ENCODE peak calls at places on chromosome 9, in five cellular contexts. G, B, U, F and H are unnamed samples.

GRCh38 chr9:20319641-20320337 is 302.5 kb downstream of the MLLT3 start:
- DNase-seq in G (no peak), B (no peak), U (peak), F (peak), H (no peak)

GRCh38 chr9:18473551-18474279 is at the start of gene ADAMTSL1:
- DNase-seq in B (peak), G (no peak), U (peak), F (peak), H (no peak)

GRCh38 chr9:108762348-108763055 is 93.3 kb downstream of the ACTL7B start:
- DNase-seq in B (no peak), U (no peak), G (no peak), F (peak), H (no peak)

GRCh38 chr9:96392263-96392662 is 8.8 kb upstream of the SLC35D2 start:
- DNase-seq in U (no peak), B (no peak), F (no peak), G (no peak), H (no peak)

GRCh38 chr9:110650261-110650660 is 18.3 kb upstream of the MUSK start:
- DNase-seq in B (no peak), F (peak), G (no peak), U (peak), H (no peak)

GRCh38 chr9:134635431-134636141 is 6.0 kb upstream of the COL5A1 start:
- DNase-seq in G (peak), F (no peak), U (no peak), B (peak), H (no peak)

GRCh38 chr9:91073811-91074771 is 272.5 kb downstream of the SYK start:
- DNase-seq in U (no peak), B (no peak), G (no peak), F (no peak), H (no peak)

GRCh38 chr9:131552030-131552429 is 6.7 kb downstream of the PRRT1B start:
- DNase-seq in B (no peak), F (no peak), U (no peak), G (no peak), H (no peak)

GRCh38 chr9:38376266-38376665 is 16.2 kb upstream of the ALDH1B1 start:
- DNase-seq in U (no peak), B (no peak), G (no peak), F (no peak), H (no peak)

GRCh38 chr9:79858509-79858908 is 286.7 kb downstream of the TLE4 start:
- DNase-seq in B (no peak), G (no peak), F (peak), U (peak), H (peak)

GRCh38 chr9:133783331-133783731 is 45.2 kb upstream of the SARDH start:
- DNase-seq in U (no peak), F (no peak), B (no peak), G (no peak), H (no peak)

GRCh38 chr9:87259543-87259942 is 238.1 kb upstream of the DAPK1 start:
- DNase-seq in B (no peak), F (peak), U (peak), G (no peak), H (peak)

GRCh38 chr9:113483676-113484257 is 20.2 kb downstream of the RGS3 start:
- DNase-seq in B (no peak), U (no peak), F (no peak), G (no peak), H (no peak)

GRCh38 chr9:72579190-72579589 is 57.8 kb downstream of the TMC1 start:
- DNase-seq in G (peak), B (no peak), F (peak), U (peak), H (no peak)

GRCh38 chr9:121557581-121558422 is 58.2 kb upstream of the GGTA1 start:
- DNase-seq in F (peak), U (peak), G (no peak), B (peak), H (peak)

GRCh38 chr9:122226142-122226757 is 2.5 kb downstream of the LHX6 start:
- DNase-seq in F (no peak), U (no peak), G (no peak), B (no peak), H (peak)

GRCh38 chr9:94782367-94783120 is 56.0 kb downstream of the AOPEP start:
- DNase-seq in U (no peak), B (no peak), F (peak), G (no peak), H (no peak)

GRCh38 chr9:79189511-79189924 is 382.2 kb upstream of the TLE4 start:
- DNase-seq in U (peak), B (no peak), F (peak), G (no peak), H (no peak)

GRCh38 chr9:80797427-80797825 is 891.9 kb downstream of the TLE1 start:
- DNase-seq in U (no peak), B (no peak), G (no peak), F (no peak), H (no peak)

GRCh38 chr9:121483049-121483448 is 16.6 kb downstream of the GGTA1 start:
- DNase-seq in U (peak), G (no peak), F (peak), B (no peak), H (no peak)

GRCh38 chr9:97986466-97986865 is 3.3 kb downstream of the ANP32B start:
- DNase-seq in U (no peak), G (no peak), B (no peak), F (no peak), H (no peak)

GRCh38 chr9:128809831-128810230 is 8.5 kb upstream of the ENDOG start:
- DNase-seq in B (no peak), U (no peak), F (no peak), G (no peak), H (no peak)
- TF ChIP-seq CTCF in B (no peak), U (peak), F (no peak), G (no peak), H (no peak)

GRCh38 chr9:74773886-74774479 is 113.7 kb downstream of the TRPM6 start:
- DNase-seq in U (peak), F (peak), G (peak), B (peak), H (peak)

GRCh38 chr9:74771672-74772071 is 116.0 kb downstream of the TRPM6 start:
- DNase-seq in B (no peak), F (no peak), G (no peak), U (no peak), H (no peak)

GRCh38 chr9:74770508-74771261 is 117.0 kb downstream of the TRPM6 start:
- DNase-seq in F (no peak), B (no peak), G (peak), U (peak), H (peak)

GRCh38 chr9:74772126-74772525 is 115.6 kb downstream of the TRPM6 start:
- DNase-seq in U (no peak), G (no peak), B (no peak), F (no peak), H (peak)

DNA sequence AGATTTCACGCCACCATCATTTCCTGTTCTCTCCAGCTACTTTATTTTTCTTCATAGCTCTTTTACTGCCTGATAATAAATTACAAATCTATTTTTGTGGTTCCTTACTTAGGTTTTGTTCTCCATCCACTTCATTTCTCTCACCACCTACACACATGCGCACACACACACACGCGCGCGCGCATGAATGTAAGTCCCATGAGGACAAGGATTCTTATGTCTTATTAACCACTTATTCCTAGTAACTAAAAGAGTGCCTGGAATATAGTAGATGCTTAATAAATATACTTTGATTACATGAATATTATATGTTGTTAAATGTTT is 116.5 kb downstream of the TRPM6 start:
- DNase-seq in U (no peak), B (no peak), G (no peak), F (no peak), H (no peak)
- TF ChIP-seq CTCF in U (no peak), B (no peak), G (no peak), F (no peak), H (no peak)

DNA sequence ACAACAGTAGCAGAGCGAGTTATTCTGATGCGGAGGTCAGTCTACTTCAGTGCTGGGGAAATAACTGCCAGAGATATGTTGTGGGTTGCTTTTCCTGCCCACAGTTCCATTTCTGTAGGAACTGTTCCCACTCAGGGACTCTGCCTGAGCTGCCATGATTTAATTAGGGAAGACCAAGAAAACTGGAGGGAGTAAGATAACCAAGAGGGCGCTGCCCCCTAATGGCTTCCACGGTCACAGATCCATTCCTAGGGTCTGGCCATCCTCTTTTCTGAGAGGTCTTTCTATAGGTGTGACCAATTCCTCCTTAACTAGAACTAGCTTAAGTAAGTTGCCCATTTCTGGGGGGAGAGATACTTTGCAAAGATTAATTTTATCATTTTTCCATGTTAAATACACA is 125.9 kb downstream of the APBA1 start:
- DNase-seq in U (peak), G (no peak), B (no peak), F (peak), H (no peak)
- TF ChIP-seq CTCF in U (peak), G (no peak), B (no peak), F (peak), H (no peak)

DNA sequence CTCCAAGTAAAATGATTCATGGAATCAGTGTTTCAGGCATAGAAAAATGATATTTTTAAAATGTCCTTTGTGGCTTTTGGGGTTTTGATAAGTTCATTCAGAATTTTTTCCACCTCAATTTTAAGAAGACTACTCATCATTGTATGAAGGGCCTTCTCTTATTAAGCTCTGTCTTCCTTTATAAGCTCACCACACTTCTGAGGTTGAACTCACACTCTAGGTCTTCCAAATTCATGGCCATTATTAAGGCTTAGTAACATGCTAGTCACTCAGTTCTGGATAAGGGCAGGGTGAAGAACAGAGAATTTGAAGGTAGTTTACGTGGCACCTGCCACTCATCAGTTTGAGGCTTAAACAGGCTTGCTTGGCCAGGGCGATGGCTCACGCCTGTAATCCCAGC is 4.2 kb downstream of the MELK start:
- DNase-seq in U (no peak), G (no peak), F (no peak), B (no peak), H (no peak)
- TF ChIP-seq CTCF in U (no peak), G (no peak), F (no peak), B (no peak), H (no peak)

GRCh38 chr9:16039103-16039987 is 486.5 kb downstream of the CCDC171 start:
- DNase-seq in B (peak), F (no peak), U (no peak), G (no peak), H (no peak)
- TF ChIP-seq CTCF in B (peak), F (no peak), U (no peak), G (no peak), H (no peak)

GRCh38 chr9:33170464-33171156 is 3.5 kb upstream of the B4GALT1 start:
- DNase-seq in B (peak), U (peak), F (peak), G (no peak), H (no peak)
- TF ChIP-seq CTCF in B (no peak), U (peak), F (no peak), G (no peak), H (peak)

GRCh38 chr9:117412006-117412715 is 2.7 kb downstream of the ASTN2 start:
- DNase-seq in B (no peak), G (peak), U (no peak), F (no peak), H (peak)

GRCh38 chr9:117414220-117414905 is 494 bp downstream of the ASTN2 start:
- DNase-seq in U (no peak), B (no peak), F (peak), G (peak), H (peak)

GRCh38 chr9:117412841-117413240 is 2.0 kb downstream of the ASTN2 start:
- DNase-seq in U (no peak), G (no peak), B (no peak), F (no peak), H (peak)

GRCh38 chr9:117414906-117415583 is at the start of gene ASTN2:
- DNase-seq in B (no peak), U (no peak), G (peak), F (peak), H (peak)

DNA sequence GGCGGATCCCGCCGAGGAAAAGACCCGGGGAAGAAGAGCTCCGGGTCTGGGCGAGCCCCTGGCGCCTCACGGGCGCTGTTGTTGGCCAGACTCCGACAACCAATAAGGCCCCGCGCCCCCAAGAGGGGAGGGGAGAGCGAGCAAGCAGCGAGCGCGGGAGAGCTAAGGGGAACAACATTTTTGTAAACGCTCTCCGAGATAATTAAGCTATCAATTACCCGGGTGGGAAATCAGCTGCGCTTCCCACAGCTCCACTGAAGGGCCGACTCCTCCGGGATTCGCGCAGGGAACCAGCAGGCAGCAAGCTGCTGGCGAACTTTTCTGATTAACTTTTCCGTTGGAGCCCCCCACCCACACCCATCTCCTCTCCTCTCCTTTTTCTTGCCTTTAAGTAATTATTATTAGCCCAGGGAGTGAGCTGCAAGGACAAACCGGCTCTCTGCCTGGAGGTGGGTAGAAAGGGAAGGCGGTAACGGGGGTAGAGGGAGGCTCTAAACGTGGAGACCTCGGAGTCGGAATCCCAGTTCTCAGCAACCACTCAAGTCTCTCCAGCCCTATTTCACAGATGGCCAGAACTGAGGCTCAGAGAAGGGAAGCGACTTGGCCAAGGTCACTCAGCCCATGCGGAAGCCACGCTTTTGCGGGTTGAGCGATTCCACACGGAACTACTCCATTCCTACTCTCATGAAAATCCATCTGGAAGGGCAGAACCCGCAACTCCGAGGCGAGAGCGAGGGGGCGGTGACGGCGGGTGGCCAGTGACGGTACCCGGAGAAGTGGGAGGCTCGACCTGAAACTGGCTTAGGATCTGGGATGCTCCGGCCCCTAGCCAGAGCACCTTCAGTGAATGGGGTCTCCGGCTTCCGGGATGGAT is 1.3 kb downstream of the ASTN2 start:
- DNase-seq in G (peak), U (no peak), F (peak), B (no peak), H (peak)
- TF ChIP-seq CTCF in G (no peak), U (no peak), F (no peak), B (no peak), H (no peak)

GRCh38 chr9:129626079-129626943 is at the start of gene NTMT1:
- DNase-seq in B (peak), G (peak), F (peak), U (peak), H (peak)
- TF ChIP-seq CTCF in B (peak), G (no peak), F (no peak), U (no peak), H (no peak)